ENCODE peak calls at places on chromosomes 11 and 22, in six cellular contexts. C is endothelial cell of umbilical vein; V is stomach; P is CD8-positive, alpha-beta memory T cell; U is uterus; Z is heart left ventricle. Y is an unnamed sample. For H3K4me1, the result is how much of the 10 kb centered on the place peaks cover.

GRCh38 chr11:72745511-72745910 is 6.7 kb downstream of the ARAP1 start:
- DNase-seq in V (no peak), U (no peak), P (no peak), Z (no peak), C (no peak), Y (no peak)

GRCh38 chr11:125331357-125331756 is 164.7 kb downstream of the FEZ1 start:
- DNase-seq in Z (no peak), U (no peak), V (no peak), C (no peak), P (no peak), Y (peak)

GRCh38 chr22:30314918-30315317 is 11.8 kb downstream of the TBC1D10A start:
- DNase-seq in V (no peak), C (no peak), P (peak), Z (no peak), U (no peak), Y (peak)

GRCh38 chr11:118156531-118157185 is 4.0 kb upstream of the SCN4B start:
- DNase-seq in U (no peak), Z (no peak), C (no peak), P (peak), V (no peak), Y (no peak)

GRCh38 chr11:46695345-46696211 is 4.8 kb downstream of the ARHGAP1 start:
- DNase-seq in Z (no peak), P (no peak), C (no peak), V (no peak), U (no peak), Y (no peak)

GRCh38 chr11:46248270-46249102 is 29.0 kb upstream of the CREB3L1 start:
- DNase-seq in Z (no peak), C (peak), V (no peak), P (no peak), U (no peak), Y (no peak)

GRCh38 chr22:36296690-36297089 is 43.8 kb downstream of the APOL1 start:
- DNase-seq in C (no peak), P (no peak), U (no peak), V (no peak), Z (no peak), Y (no peak)

GRCh38 chr22:22168190-22168940 is 76.2 kb upstream of the VPREB1 start:
- DNase-seq in V (no peak), Z (no peak), U (no peak), P (no peak), C (no peak), Y (no peak)

GRCh38 chr11:10564692-10565318 is 3.7 kb downstream of the LYVE1 start:
- DNase-seq in U (no peak), Z (no peak), V (no peak), C (peak), P (no peak), Y (no peak)

GRCh38 chr11:97336064-97336463 is 946.3 kb downstream of the JRKL start:
- DNase-seq in C (no peak), U (no peak), V (no peak), P (no peak), Z (no peak), Y (no peak)

GRCh38 chr22:30386608-30386959 is 627 bp downstream of the RNF215 start:
- DNase-seq in Z (no peak), U (no peak), C (no peak), V (no peak), P (no peak), Y (peak)

GRCh38 chr22:48396785-48397530 is 1430.7 kb downstream of the BRD1 start:
- DNase-seq in U (no peak), C (no peak), V (no peak), Z (no peak), P (no peak), Y (no peak)

GRCh38 chr11:46112961-46113617 is 8.2 kb downstream of the PHF21A start:
- DNase-seq in C (peak), U (no peak), Z (peak), P (peak), V (no peak), Y (no peak)

GRCh38 chr11:77203901-77204755 is 76.1 kb downstream of the MYO7A start:
- DNase-seq in V (no peak), Z (no peak), C (no peak), P (no peak), U (peak), Y (peak)

GRCh38 chr22:37846433-37846832 is 2.3 kb upstream of the ANKRD54 start:
- DNase-seq in P (no peak), V (no peak), U (no peak), Z (no peak), C (no peak), Y (no peak)

GRCh38 chr11:82924522-82925224 is 23.1 kb downstream of the DDIAS start:
- DNase-seq in V (no peak), Z (no peak), P (no peak), U (no peak), C (no peak), Y (no peak)

GRCh38 chr22:35315855-35316745 is 16.4 kb downstream of the TOM1 start:
- DNase-seq in P (no peak), U (peak), V (no peak), Z (peak), C (no peak), Y (peak)

GRCh38 chr22:44337658-44338004 is 24.9 kb upstream of the SHISAL1 start:
- DNase-seq in U (peak), Z (no peak), V (peak), C (no peak), P (no peak), Y (peak)

GRCh38 chr22:30947163-30947820 is 21.3 kb downstream of the MORC2 start:
- DNase-seq in Z (peak), C (peak), U (no peak), V (no peak), P (no peak), Y (peak)

GRCh38 chr11:58907780-58908179 is 31.5 kb upstream of the GLYATL1 start:
- DNase-seq in P (no peak), Z (no peak), V (no peak), C (no peak), U (no peak), Y (no peak)

GRCh38 chr11:134504146-134504905 is 92.3 kb upstream of the B3GAT1 start:
- DNase-seq in Z (no peak), P (no peak), V (peak), C (peak), U (no peak), Y (no peak)

GRCh38 chr11:106397787-106398355 is 320.4 kb downstream of the AASDHPPT start:
- DNase-seq in C (no peak), V (no peak), P (no peak), U (no peak), Z (no peak), Y (no peak)

GRCh38 chr11:111393096-111393495 is 14.0 kb upstream of the POU2AF1 start:
- DNase-seq in V (no peak), P (no peak), C (no peak), U (no peak), Z (no peak), Y (no peak)

GRCh38 chr11:10303558-10304363 is 1.1 kb upstream of the ADM start:
- DNase-seq in P (no peak), Z (no peak), U (no peak), C (peak), V (peak), Y (peak)

GRCh38 chr11:68721075-68721474 is 30.2 kb downstream of the TESMIN start:
- DNase-seq in Z (no peak), U (no peak), C (no peak), V (no peak), P (no peak), Y (no peak)

GRCh38 chr22:23153994-23154393 is 8.7 kb downstream of the RAB36 start:
- DNase-seq in Z (no peak), V (no peak), C (no peak), U (no peak), P (no peak), Y (no peak)

GRCh38 chr22:27714076-27714475 is 87.5 kb downstream of the MN1 start:
- DNase-seq in C (no peak), U (no peak), Z (no peak), P (no peak), V (no peak), Y (no peak)

GRCh38 chr11:59898652-59899051 is 20.1 kb downstream of the OOSP3 start:
- DNase-seq in Z (no peak), V (no peak), U (no peak), P (no peak), C (no peak), Y (no peak)

DNA sequence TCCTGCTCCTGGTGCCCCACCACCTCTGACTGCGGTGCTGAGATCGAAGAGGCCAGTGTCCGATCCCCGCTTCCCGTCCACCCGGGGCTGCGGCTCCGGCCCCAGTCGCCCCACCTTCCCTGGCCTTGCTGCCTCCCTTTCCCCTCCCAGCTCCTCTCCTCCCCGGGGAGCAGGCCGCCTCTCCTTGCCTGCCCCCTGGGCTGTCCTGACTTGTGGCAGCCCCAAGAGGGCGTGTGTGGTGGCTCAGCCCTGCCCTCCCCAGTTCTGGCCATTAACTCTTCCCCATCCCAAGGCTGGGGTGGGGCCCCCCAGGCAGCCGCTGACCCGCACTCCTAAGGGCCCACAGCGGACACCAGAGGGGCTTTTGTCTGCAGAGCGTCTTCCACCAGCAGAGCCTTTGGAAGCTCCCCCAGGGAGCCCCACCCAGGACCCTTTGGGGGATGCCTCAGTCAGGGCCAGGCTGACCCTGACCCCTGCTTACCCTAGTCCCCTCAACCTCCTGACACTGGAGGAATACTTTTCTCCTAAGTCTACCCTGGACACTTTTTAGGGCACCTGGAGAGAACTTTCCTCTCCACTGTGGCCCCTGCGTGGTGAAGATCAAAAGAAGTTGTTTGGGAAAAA is 16.7 kb downstream of the RTN4RL2 start:
- DNase-seq in P (no peak), U (no peak), C (no peak), V (peak), Z (peak), Y (no peak)
- H3K4me3 ChIP-seq in P (peak), U (peak), C (no peak), V (peak), Z (peak), Y (no peak)

DNA sequence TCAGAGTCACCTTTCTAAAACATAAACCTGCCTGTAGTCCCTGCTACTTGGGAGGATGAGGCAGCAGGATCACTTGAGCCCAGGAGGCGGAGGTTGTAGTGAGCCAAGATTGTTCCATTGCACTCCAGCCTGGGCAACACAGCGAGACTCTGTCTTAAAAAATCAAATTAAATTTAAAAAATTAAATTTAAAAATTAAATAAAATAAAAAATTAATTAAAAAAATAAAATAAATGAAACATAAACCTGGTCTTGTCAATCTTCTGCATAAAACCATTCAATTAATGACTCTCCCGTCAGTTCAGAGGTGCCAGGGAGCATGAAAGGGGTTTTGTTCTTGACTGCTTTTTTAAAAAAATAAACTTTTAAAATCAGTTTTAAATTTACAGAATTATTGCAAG is 48.6 kb downstream of the CCDC83 start:
- DNase-seq in C (no peak), Z (no peak), V (no peak), U (no peak), P (no peak), Y (no peak)
- H3K27ac ChIP-seq in C (no peak), Z (no peak), V (no peak), U (no peak), P (no peak), Y (no peak)

GRCh38 chr22:50469377-50470305 is 5.2 kb downstream of the SBF1 start:
- DNase-seq in C (no peak), Z (no peak), V (peak), P (peak), U (no peak), Y (no peak)

GRCh38 chr22:50467773-50468440 is 6.9 kb downstream of the SBF1 start:
- DNase-seq in U (no peak), P (no peak), C (no peak), Z (no peak), V (no peak), Y (no peak)

GRCh38 chr22:50467341-50467740 is 7.5 kb downstream of the SBF1 start:
- DNase-seq in P (no peak), U (no peak), C (no peak), Z (no peak), V (no peak), Y (no peak)

GRCh38 chr22:50470491-50470890 is 4.3 kb downstream of the SBF1 start:
- DNase-seq in P (no peak), C (no peak), V (no peak), Z (no peak), U (no peak), Y (no peak)

DNA sequence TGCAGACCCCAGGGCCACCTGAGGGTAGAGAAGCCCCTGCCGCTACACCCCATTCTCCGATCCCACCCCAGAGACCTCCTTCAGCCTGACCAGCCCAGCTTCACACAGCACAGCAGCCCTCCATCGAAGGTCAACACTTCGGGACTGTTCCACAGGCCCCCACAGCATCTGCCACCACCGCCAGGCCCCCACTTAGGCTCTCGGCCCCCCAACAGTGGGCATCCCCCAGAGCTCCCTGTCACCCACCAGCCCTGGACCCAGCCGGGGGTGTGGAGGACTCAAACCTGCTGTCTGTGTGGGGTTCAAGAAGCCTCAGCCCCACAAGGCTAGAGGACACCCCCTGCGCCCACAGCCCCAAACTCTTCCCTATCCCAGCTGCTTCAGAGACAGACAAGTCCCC is 6.2 kb downstream of the SBF1 start:
- DNase-seq in P (no peak), Z (no peak), U (no peak), C (no peak), V (no peak), Y (no peak)
- H3K4me1 ChIP-seq in P (half or more), Z (half or more), U (under half), C (under half), V (under half), Y (under half)

DNA sequence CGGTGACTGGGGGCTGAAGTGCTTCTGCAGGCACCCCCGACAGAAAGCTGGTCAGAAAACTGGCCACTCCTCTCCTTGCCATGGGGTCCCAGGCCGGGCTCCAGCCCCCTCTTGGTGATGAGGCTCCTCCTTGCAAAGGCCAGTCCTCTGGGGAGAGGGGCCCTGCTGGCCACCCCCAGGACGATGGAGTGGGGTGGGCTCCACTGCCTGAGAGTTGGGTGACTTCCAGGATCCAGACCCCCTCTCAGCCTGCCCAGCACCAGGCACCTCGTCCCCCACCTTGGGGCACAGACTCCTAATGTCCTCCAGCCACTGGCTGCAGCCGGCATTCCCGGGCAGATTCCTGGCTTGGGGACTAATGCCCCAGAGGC is 441 bp upstream of the RPS6KA4 start:
- DNase-seq in U (no peak), P (no peak), C (no peak), Z (no peak), V (no peak), Y (no peak)
- H3K4me3 ChIP-seq in U (peak), P (peak), C (no peak), Z (peak), V (peak), Y (peak)

GRCh38 chr11:2159536-2160413 is 1.2 kb downstream of the INS start:
- DNase-seq in P (no peak), C (no peak), U (no peak), Z (no peak), V (no peak), Y (no peak)

GRCh38 chr11:2158291-2158737 is 2.7 kb downstream of the INS start:
- DNase-seq in Z (no peak), C (no peak), U (no peak), V (no peak), P (no peak), Y (no peak)

GRCh38 chr11:2160736-2161259 is at the start of gene INS:
- DNase-seq in P (no peak), Z (no peak), C (no peak), U (no peak), V (no peak), Y (no peak)

GRCh38 chr11:2157294-2158040 is 3.5 kb downstream of the INS start:
- DNase-seq in U (no peak), Z (no peak), P (no peak), C (no peak), V (no peak), Y (no peak)

GRCh38 chr11:2158966-2159365 is 2.0 kb downstream of the INS start:
- DNase-seq in Z (no peak), P (no peak), V (no peak), C (no peak), U (no peak), Y (no peak)
- H3K27ac ChIP-seq in Z (no peak), P (no peak), V (no peak), C (no peak), U (no peak), Y (no peak)

GRCh38 chr11:127452533-127452932 is 452.0 kb upstream of the KIRREL3 start:
- DNase-seq in C (no peak), Z (no peak), U (no peak), V (no peak), P (no peak), Y (no peak)
- H3K4me1 ChIP-seq in C (under half), Z (under half), U (under half), V (under half), P (under half), Y (under half)

DNA sequence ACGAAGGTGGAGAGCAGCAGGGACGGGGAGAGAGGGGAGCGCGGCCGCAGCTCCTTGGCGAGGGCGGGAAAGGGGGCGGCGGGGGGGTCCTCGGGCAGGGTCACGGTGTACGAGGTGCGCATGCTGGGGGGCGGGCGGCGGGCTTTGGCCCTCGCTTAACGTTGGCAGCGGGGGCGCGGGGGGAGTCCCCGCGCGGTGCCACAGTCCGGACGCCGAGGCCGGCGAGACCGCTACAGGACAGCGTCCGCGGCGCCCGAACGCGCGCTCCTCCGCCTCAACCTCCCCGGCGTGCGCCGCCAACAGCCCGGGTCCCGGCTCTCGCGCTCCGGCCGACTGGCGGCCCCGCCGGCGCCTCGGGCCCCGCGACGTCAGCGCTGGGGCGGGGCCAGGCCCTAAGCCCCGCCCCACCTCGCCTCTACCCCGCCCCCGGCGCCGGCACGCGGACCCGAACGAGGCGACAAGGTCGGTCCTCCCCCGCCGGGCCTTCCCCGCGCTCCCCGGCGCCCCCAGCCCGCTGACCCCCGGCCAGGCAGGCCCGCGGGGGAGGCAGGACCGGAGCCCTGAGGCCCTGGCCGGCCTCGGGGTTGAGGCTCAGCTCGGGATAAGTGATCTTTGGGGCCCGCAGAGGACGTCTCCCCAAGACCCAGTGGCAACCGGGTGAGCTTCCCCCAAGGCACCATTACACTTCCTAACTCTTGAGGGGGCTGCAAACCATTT is 17.5 kb downstream of the USP2 start:
- DNase-seq in U (peak), P (peak), C (peak), Z (peak), V (peak), Y (no peak)
- H3K4me3 ChIP-seq in U (peak), P (no peak), C (no peak), Z (peak), V (peak), Y (no peak)

DNA sequence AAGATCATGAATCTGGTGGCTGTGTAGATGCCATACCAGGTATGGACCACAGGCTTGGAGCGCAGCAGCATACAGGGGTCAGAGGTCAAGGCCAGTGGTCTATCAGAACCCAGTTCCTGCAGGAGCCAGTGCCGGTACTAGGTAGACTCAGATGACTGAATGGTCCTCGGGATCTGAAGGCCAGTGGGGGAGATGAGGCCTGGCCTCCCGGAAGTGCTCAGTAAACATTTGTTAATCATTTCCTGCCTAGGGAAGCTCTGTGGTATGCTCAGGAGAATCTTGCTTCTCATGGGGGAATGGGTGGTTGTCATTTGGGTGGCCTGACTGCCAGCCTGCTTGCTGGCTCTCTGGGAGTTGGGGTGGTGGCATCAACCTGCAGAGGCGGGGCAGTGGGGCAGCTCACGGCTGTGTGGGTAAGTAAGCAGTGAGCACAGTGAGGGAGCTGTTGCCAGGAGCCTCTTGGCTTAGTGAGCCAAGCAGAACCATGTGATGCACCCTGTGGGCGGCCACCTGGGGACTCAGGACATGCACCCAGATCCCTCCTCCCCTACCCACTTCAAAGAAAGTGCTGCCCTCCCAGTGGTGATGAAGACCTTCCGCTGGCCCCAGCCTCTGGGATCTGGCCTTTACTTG is 33.0 kb downstream of the PTPRJ start:
- DNase-seq in P (peak), U (no peak), Z (no peak), V (peak), C (peak), Y (no peak)
- H3K27ac ChIP-seq in P (peak), U (no peak), Z (no peak), V (peak), C (no peak), Y (no peak)

DNA sequence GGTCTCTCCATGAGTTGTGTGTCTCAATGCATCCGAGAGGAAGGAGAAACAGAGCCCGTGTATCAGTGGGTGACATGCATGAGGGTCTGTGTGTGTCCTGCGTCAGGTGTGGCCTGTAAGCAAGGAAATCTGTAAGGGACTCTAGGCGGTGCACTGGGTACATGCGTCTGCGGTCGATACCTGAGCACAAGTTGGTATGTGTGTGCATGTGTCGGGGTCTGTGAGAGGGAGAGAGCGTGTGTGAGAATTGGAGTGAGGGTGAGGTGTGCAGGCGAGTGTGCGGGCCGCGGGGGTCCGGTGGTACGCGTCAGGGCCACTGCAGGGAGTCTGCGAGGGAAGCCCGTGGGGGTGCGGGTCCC is 503 bp downstream of the CDC42BPG start:
- DNase-seq in Z (no peak), U (no peak), V (no peak), P (no peak), C (no peak), Y (no peak)
- H3K4me1 ChIP-seq in Z (under half), U (under half), V (half or more), P (under half), C (under half), Y (under half)